ENCODE peak calls at places on chromosomes 7 and 10, in ten cellular contexts. One of them, this sample, is unnamed.

GRCh38 chr10:106011189-106011744 is 1153.2 kb downstream of the SORCS1 start:
- DNase-seq in GM12865: no peak
- DNase-seq in adrenal gland: no peak
- DNase-seq in kidney: no peak
- DNase-seq in Karpas-422: no peak
- DNase-seq in heart right ventricle: no peak
- DNase-seq in aorta: no peak
- DNase-seq in right lobe of liver: peak; percentile 67
- DNase-seq in astrocyte: no peak
- DNase-seq in ovary: no peak
- DNase-seq in this sample: no peak

GRCh38 chr10:21727452-21728168 is 193.6 kb downstream of the MLLT10 start:
- DNase-seq in heart right ventricle: no peak
- DNase-seq in ovary: no peak
- DNase-seq in kidney: no peak
- DNase-seq in right lobe of liver: no peak
- DNase-seq in Karpas-422: no peak
- DNase-seq in GM12865: no peak
- DNase-seq in aorta: no peak
- DNase-seq in astrocyte: peak; percentile 41
- DNase-seq in adrenal gland: no peak
- DNase-seq in this sample: peak; percentile 34

GRCh38 chr10:129491123-129491734 is 24.2 kb downstream of the MGMT start:
- DNase-seq in aorta: no peak
- DNase-seq in GM12865: no peak
- DNase-seq in right lobe of liver: no peak
- DNase-seq in heart right ventricle: no peak
- DNase-seq in ovary: no peak
- DNase-seq in astrocyte: peak; percentile 2
- DNase-seq in Karpas-422: peak; percentile 50
- DNase-seq in kidney: no peak
- DNase-seq in adrenal gland: no peak
- DNase-seq in this sample: peak; percentile 13

GRCh38 chr7:30406664-30407425 is 71.7 kb downstream of the NOD1 start:
- DNase-seq in Karpas-422: no peak
- DNase-seq in adrenal gland: no peak
- DNase-seq in GM12865: no peak
- DNase-seq in astrocyte: peak; percentile 75
- DNase-seq in aorta: no peak
- DNase-seq in heart right ventricle: no peak
- DNase-seq in kidney: no peak
- DNase-seq in right lobe of liver: no peak
- DNase-seq in ovary: no peak
- DNase-seq in this sample: peak; percentile 29

GRCh38 chr7:25949672-25950487 is 202.1 kb upstream of the NFE2L3 start:
- DNase-seq in right lobe of liver: peak; percentile 71
- DNase-seq in adrenal gland: peak; percentile 45
- DNase-seq in kidney: peak; percentile 77
- DNase-seq in aorta: peak; percentile 74
- DNase-seq in Karpas-422: no peak
- DNase-seq in ovary: no peak
- DNase-seq in heart right ventricle: no peak
- DNase-seq in GM12865: peak; percentile 75
- DNase-seq in astrocyte: no peak
- DNase-seq in this sample: no peak

GRCh38 chr7:112510032-112510742 is 29.4 kb downstream of the LSMEM1 start:
- DNase-seq in kidney: no peak
- DNase-seq in heart right ventricle: no peak
- DNase-seq in astrocyte: peak; percentile 86
- DNase-seq in right lobe of liver: no peak
- DNase-seq in adrenal gland: no peak
- DNase-seq in ovary: no peak
- DNase-seq in GM12865: peak; percentile 38
- DNase-seq in Karpas-422: no peak
- DNase-seq in aorta: no peak
- DNase-seq in this sample: peak; percentile 75

GRCh38 chr10:35606423-35606822 is 1.3 kb downstream of the GJD4 start:
- DNase-seq in heart right ventricle: no peak
- DNase-seq in Karpas-422: no peak
- DNase-seq in aorta: no peak
- DNase-seq in kidney: no peak
- DNase-seq in astrocyte: peak; percentile 32
- DNase-seq in right lobe of liver: no peak
- DNase-seq in ovary: no peak
- DNase-seq in adrenal gland: no peak
- DNase-seq in GM12865: no peak
- DNase-seq in this sample: peak; percentile 29

GRCh38 chr7:132193898-132194297 is 382.4 kb downstream of the PLXNA4 start:
- DNase-seq in kidney: no peak
- DNase-seq in Karpas-422: no peak
- DNase-seq in aorta: peak; percentile 25
- DNase-seq in adrenal gland: no peak
- DNase-seq in ovary: no peak
- DNase-seq in astrocyte: no peak
- DNase-seq in heart right ventricle: no peak
- DNase-seq in GM12865: no peak
- DNase-seq in right lobe of liver: no peak
- DNase-seq in this sample: no peak

DNA sequence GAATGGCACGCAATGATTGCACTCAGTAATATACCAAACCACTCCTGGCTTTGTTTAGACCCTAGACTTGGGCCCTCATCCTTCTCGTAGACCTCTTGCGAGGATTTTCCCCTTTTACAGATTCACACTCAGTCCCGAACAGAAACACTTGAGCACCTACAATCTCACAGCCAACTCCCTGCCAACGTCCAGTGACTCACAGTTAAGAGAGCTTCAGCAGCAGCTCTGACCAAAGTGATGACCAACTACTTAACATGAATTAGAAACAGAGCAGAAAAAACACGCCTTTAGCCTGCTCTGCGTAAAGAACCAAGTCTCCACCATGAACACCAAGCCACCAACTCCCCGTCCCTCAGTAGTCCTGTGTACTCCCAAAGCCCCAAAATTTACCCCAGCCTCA is 2.2 kb downstream of the DNAJC30 start:
- DNase-seq in heart right ventricle: no peak
- DNase-seq in kidney: no peak
- DNase-seq in GM12865: no peak
- DNase-seq in right lobe of liver: no peak
- DNase-seq in Karpas-422: no peak
- DNase-seq in adrenal gland: no peak
- DNase-seq in ovary: no peak
- DNase-seq in astrocyte: peak; percentile 74
- DNase-seq in aorta: no peak
- DNase-seq in this sample: peak; percentile 23
- H3K4me3 ChIP-seq in heart right ventricle: no peak overlapping the region
- H3K4me3 ChIP-seq in kidney: peak overlapping the region; percentile 98
- H3K4me3 ChIP-seq in GM12865: no peak overlapping the region
- H3K4me3 ChIP-seq in right lobe of liver: no peak overlapping the region
- H3K4me3 ChIP-seq in Karpas-422: no peak overlapping the region
- H3K4me3 ChIP-seq in adrenal gland: no peak overlapping the region
- H3K4me3 ChIP-seq in ovary: no peak overlapping the region
- H3K4me3 ChIP-seq in astrocyte: peak overlapping the region; percentile 97
- H3K4me3 ChIP-seq in aorta: no peak overlapping the region
- H3K4me3 ChIP-seq in this sample: peak overlapping the region; percentile 16

GRCh38 chr7:23246540-23246939 is at the start of gene GPNMB:
- DNase-seq in ovary: peak; percentile 45
- DNase-seq in aorta: no peak
- DNase-seq in kidney: no peak
- DNase-seq in astrocyte: peak; percentile 81
- DNase-seq in heart right ventricle: peak; percentile 24
- DNase-seq in adrenal gland: peak; percentile 31
- DNase-seq in Karpas-422: no peak
- DNase-seq in GM12865: no peak
- DNase-seq in right lobe of liver: no peak
- DNase-seq in this sample: peak; percentile 98

GRCh38 chr7:23249486-23249885 is 2.9 kb downstream of the GPNMB start:
- DNase-seq in aorta: no peak
- DNase-seq in heart right ventricle: no peak
- DNase-seq in adrenal gland: no peak
- DNase-seq in ovary: no peak
- DNase-seq in astrocyte: no peak
- DNase-seq in Karpas-422: no peak
- DNase-seq in kidney: no peak
- DNase-seq in right lobe of liver: no peak
- DNase-seq in GM12865: no peak
- DNase-seq in this sample: no peak

GRCh38 chr7:23247602-23248335 is 1.2 kb downstream of the GPNMB start:
- DNase-seq in aorta: peak; percentile 84
- DNase-seq in astrocyte: no peak
- DNase-seq in adrenal gland: peak; percentile 33
- DNase-seq in right lobe of liver: peak; percentile 52
- DNase-seq in GM12865: peak; percentile 23
- DNase-seq in heart right ventricle: peak; percentile 40
- DNase-seq in Karpas-422: no peak
- DNase-seq in kidney: peak; percentile 66
- DNase-seq in ovary: peak; percentile 25
- DNase-seq in this sample: peak; percentile 34

GRCh38 chr7:23244335-23244635 is 2.3 kb upstream of the GPNMB start:
- DNase-seq in kidney: no peak
- DNase-seq in right lobe of liver: no peak
- DNase-seq in astrocyte: no peak
- DNase-seq in adrenal gland: no peak
- DNase-seq in Karpas-422: no peak
- DNase-seq in GM12865: no peak
- DNase-seq in heart right ventricle: no peak
- DNase-seq in aorta: no peak
- DNase-seq in ovary: no peak
- DNase-seq in this sample: no peak

GRCh38 chr7:23247101-23247601 is 576 bp downstream of the GPNMB start:
- DNase-seq in right lobe of liver: no peak
- DNase-seq in adrenal gland: no peak
- DNase-seq in heart right ventricle: no peak
- DNase-seq in kidney: no peak
- DNase-seq in ovary: no peak
- DNase-seq in GM12865: no peak
- DNase-seq in aorta: no peak
- DNase-seq in Karpas-422: no peak
- DNase-seq in astrocyte: no peak
- DNase-seq in this sample: no peak
- H3K4me3 ChIP-seq in right lobe of liver: peak overlapping the region; percentile 12
- H3K4me3 ChIP-seq in adrenal gland: no peak overlapping the region
- H3K4me3 ChIP-seq in heart right ventricle: peak overlapping the region; percentile 59
- H3K4me3 ChIP-seq in kidney: peak overlapping the region; percentile 66
- H3K4me3 ChIP-seq in ovary: peak overlapping the region; percentile 26
- H3K4me3 ChIP-seq in GM12865: no peak overlapping the region
- H3K4me3 ChIP-seq in aorta: peak overlapping the region; percentile 48
- H3K4me3 ChIP-seq in Karpas-422: no peak overlapping the region
- H3K4me3 ChIP-seq in astrocyte: peak overlapping the region; percentile 48
- H3K4me3 ChIP-seq in this sample: peak overlapping the region; percentile 67

GRCh38 chr10:68784476-68784875 is 42.9 kb upstream of the STOX1 start:
- DNase-seq in GM12865: no peak
- DNase-seq in adrenal gland: no peak
- DNase-seq in ovary: no peak
- DNase-seq in Karpas-422: no peak
- DNase-seq in aorta: no peak
- DNase-seq in heart right ventricle: no peak
- DNase-seq in astrocyte: peak; percentile 26
- DNase-seq in right lobe of liver: no peak
- DNase-seq in kidney: no peak
- DNase-seq in this sample: no peak

GRCh38 chr10:68790476-68790875 is 36.9 kb upstream of the STOX1 start:
- DNase-seq in GM12865: no peak
- DNase-seq in right lobe of liver: no peak
- DNase-seq in aorta: no peak
- DNase-seq in kidney: no peak
- DNase-seq in Karpas-422: no peak
- DNase-seq in ovary: no peak
- DNase-seq in heart right ventricle: no peak
- DNase-seq in adrenal gland: no peak
- DNase-seq in astrocyte: no peak
- DNase-seq in this sample: no peak

GRCh38 chr10:68781613-68782574 is 45.4 kb upstream of the STOX1 start:
- DNase-seq in kidney: no peak
- DNase-seq in adrenal gland: no peak
- DNase-seq in right lobe of liver: no peak
- DNase-seq in heart right ventricle: no peak
- DNase-seq in GM12865: no peak
- DNase-seq in ovary: no peak
- DNase-seq in astrocyte: no peak
- DNase-seq in aorta: no peak
- DNase-seq in Karpas-422: peak; percentile 88
- DNase-seq in this sample: no peak

GRCh38 chr10:68792115-68792514 is 35.2 kb upstream of the STOX1 start:
- DNase-seq in right lobe of liver: no peak
- DNase-seq in GM12865: no peak
- DNase-seq in Karpas-422: peak; percentile 49
- DNase-seq in aorta: no peak
- DNase-seq in heart right ventricle: no peak
- DNase-seq in adrenal gland: no peak
- DNase-seq in kidney: no peak
- DNase-seq in astrocyte: no peak
- DNase-seq in ovary: no peak
- DNase-seq in this sample: peak; percentile 20

DNA sequence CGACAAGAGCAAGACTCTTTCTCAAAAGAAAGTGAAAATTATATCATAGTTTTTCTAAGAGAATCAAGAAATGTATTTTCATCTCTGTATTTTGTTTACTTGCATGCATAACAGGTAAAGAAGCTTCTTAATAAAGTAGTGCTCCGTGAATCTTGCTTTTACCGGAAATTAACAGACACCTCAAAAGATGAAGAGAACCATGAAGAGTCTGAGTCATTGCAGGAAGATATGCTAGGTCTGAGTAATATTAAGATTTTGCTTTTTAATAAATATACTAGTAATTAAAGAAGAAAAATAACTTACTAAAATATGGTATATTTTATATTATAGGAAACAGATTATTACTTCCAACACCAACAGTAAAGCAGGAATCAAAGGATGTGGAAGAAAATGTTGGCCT is 39.5 kb upstream of the STOX1 start:
- DNase-seq in heart right ventricle: no peak
- DNase-seq in kidney: no peak
- DNase-seq in adrenal gland: no peak
- DNase-seq in GM12865: no peak
- DNase-seq in aorta: no peak
- DNase-seq in Karpas-422: no peak
- DNase-seq in astrocyte: no peak
- DNase-seq in right lobe of liver: no peak
- DNase-seq in ovary: no peak
- DNase-seq in this sample: no peak
- H3K4me3 ChIP-seq in heart right ventricle: no peak overlapping the region
- H3K4me3 ChIP-seq in kidney: no peak overlapping the region
- H3K4me3 ChIP-seq in adrenal gland: no peak overlapping the region
- H3K4me3 ChIP-seq in GM12865: no peak overlapping the region
- H3K4me3 ChIP-seq in aorta: no peak overlapping the region
- H3K4me3 ChIP-seq in Karpas-422: no peak overlapping the region
- H3K4me3 ChIP-seq in astrocyte: no peak overlapping the region
- H3K4me3 ChIP-seq in right lobe of liver: no peak overlapping the region
- H3K4me3 ChIP-seq in ovary: no peak overlapping the region
- H3K4me3 ChIP-seq in this sample: no peak overlapping the region

GRCh38 chr10:42552188-42553063 is 85.9 kb downstream of the ZNF33B start:
- DNase-seq in astrocyte: peak; percentile 94
- DNase-seq in GM12865: peak; percentile 98
- DNase-seq in adrenal gland: peak; percentile 98
- DNase-seq in heart right ventricle: peak; percentile 97
- DNase-seq in aorta: peak; percentile 98
- DNase-seq in ovary: peak; percentile 95
- DNase-seq in kidney: peak; percentile 97
- DNase-seq in right lobe of liver: peak; percentile 98
- DNase-seq in Karpas-422: peak; percentile 99
- DNase-seq in this sample: peak; percentile 96

GRCh38 chr10:42551582-42552187 is 86.7 kb downstream of the ZNF33B start:
- DNase-seq in GM12865: peak; percentile 1
- DNase-seq in aorta: no peak
- DNase-seq in heart right ventricle: no peak
- DNase-seq in kidney: no peak
- DNase-seq in Karpas-422: peak; percentile 46
- DNase-seq in ovary: no peak
- DNase-seq in adrenal gland: no peak
- DNase-seq in astrocyte: no peak
- DNase-seq in right lobe of liver: no peak
- DNase-seq in this sample: peak; percentile 4

GRCh38 chr10:42544945-42545344 is 93.4 kb downstream of the ZNF33B start:
- DNase-seq in ovary: no peak
- DNase-seq in astrocyte: no peak
- DNase-seq in adrenal gland: no peak
- DNase-seq in kidney: no peak
- DNase-seq in GM12865: no peak
- DNase-seq in aorta: no peak
- DNase-seq in heart right ventricle: no peak
- DNase-seq in Karpas-422: no peak
- DNase-seq in right lobe of liver: no peak
- DNase-seq in this sample: no peak

GRCh38 chr10:42549851-42550250 is 88.5 kb downstream of the ZNF33B start:
- DNase-seq in aorta: no peak
- DNase-seq in Karpas-422: no peak
- DNase-seq in right lobe of liver: no peak
- DNase-seq in GM12865: no peak
- DNase-seq in ovary: no peak
- DNase-seq in adrenal gland: no peak
- DNase-seq in kidney: no peak
- DNase-seq in astrocyte: no peak
- DNase-seq in heart right ventricle: no peak
- DNase-seq in this sample: no peak

DNA sequence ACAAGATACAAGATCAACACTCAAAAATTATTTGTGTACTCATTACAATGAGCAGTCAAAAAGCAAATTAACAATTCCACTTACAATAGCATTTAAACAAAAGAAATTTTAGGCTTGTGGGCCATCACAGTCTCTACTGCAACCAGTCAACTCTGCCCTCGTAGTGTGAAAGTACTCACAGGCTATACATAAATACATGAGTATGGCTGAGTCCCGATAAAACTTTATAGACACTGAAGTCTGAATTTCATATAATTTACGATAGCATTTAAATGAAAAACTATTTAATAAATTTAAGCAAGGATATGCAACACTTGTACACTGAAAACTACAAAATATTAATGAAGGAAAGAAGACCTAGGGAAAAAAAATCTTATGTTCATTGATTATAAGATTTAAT is 90.1 kb downstream of the ZNF33B start:
- DNase-seq in aorta: no peak
- DNase-seq in astrocyte: no peak
- DNase-seq in GM12865: no peak
- DNase-seq in adrenal gland: no peak
- DNase-seq in ovary: no peak
- DNase-seq in Karpas-422: no peak
- DNase-seq in kidney: no peak
- DNase-seq in heart right ventricle: no peak
- DNase-seq in right lobe of liver: no peak
- DNase-seq in this sample: no peak
- H3K4me3 ChIP-seq in aorta: no peak overlapping the region
- H3K4me3 ChIP-seq in astrocyte: no peak overlapping the region
- H3K4me3 ChIP-seq in GM12865: no peak overlapping the region
- H3K4me3 ChIP-seq in adrenal gland: no peak overlapping the region
- H3K4me3 ChIP-seq in ovary: no peak overlapping the region
- H3K4me3 ChIP-seq in Karpas-422: no peak overlapping the region
- H3K4me3 ChIP-seq in kidney: no peak overlapping the region
- H3K4me3 ChIP-seq in heart right ventricle: no peak overlapping the region
- H3K4me3 ChIP-seq in right lobe of liver: no peak overlapping the region
- H3K4me3 ChIP-seq in this sample: no peak overlapping the region

This sample was measured in AG10803.